ENCODE peak calls at places on chromosomes 6 and 20, in nine cellular contexts. A is activated CD8-positive, alpha-beta memory T cell treated with anti-CD3 and anti-CD28 coated beads for 48 hours; S is ovary; W is Caki2; G is GM13977; V is H4; T is stimulated activated CD4-positive, alpha-beta T cell treated with anti-CD3 and anti-CD28 coated beads, Interleukin-2, amount 100 ng/mL, for 48 hours; L is GM20000; K is activated gamma-delta T cell treated with Interleukin-2 at 50 U/mL for 16 hours. M is an unnamed sample.

GRCh38 chr20:47356526-47357295 is at the start of gene ZMYND8:
- DNase-seq in A (peak; percentile 100), S (peak; percentile 97), W (peak; percentile 99), G (peak; percentile 87), V (peak; percentile 85), T (peak; percentile 98), L (peak; percentile 88), K (peak; percentile 92), M (peak; percentile 96)

GRCh38 chr6:130421567-130421966 is 55.8 kb downstream of the TMEM200A start:
- DNase-seq in A (no peak), S (no peak), W (no peak), G (no peak), V (no peak), T (no peak), L (no peak), K (no peak), M (no peak)

GRCh38 chr20:61023612-61024011 is 228.4 kb upstream of the CDH4 start:
- DNase-seq in A (no peak), S (no peak), W (no peak), G (no peak), V (no peak), T (no peak), L (no peak), K (no peak), M (no peak)

GRCh38 chr6:28863607-28864320 is 60.0 kb downstream of the TRIM27 start:
- DNase-seq in A (peak; percentile 89), S (peak; percentile 76), W (peak; percentile 90), G (peak; percentile 70), V (peak; percentile 71), T (peak; percentile 90), L (peak; percentile 69), K (peak; percentile 83), M (peak; percentile 83)

GRCh38 chr20:17586250-17586649 is 16.4 kb downstream of the DSTN start:
- DNase-seq in A (no peak), S (no peak), W (no peak), G (no peak), V (no peak), T (no peak), L (no peak), K (no peak), M (no peak)

GRCh38 chr6:122736166-122736565 is 43.4 kb upstream of the FABP7 start:
- DNase-seq in A (no peak), S (no peak), W (peak; percentile 26), G (no peak), V (no peak), T (no peak), L (no peak), K (no peak), M (no peak)

GRCh38 chr20:11329271-11329670 is 588.4 kb upstream of the BTBD3 start:
- DNase-seq in A (no peak), S (no peak), W (peak; percentile 25), G (no peak), V (no peak), T (no peak), L (no peak), K (no peak), M (no peak)

GRCh38 chr6:167968091-167968490 is 29.4 kb upstream of the KIF25 start:
- DNase-seq in A (no peak), S (no peak), W (no peak), G (no peak), V (no peak), T (peak; percentile 10), L (no peak), K (no peak), M (no peak)

GRCh38 chr6:3510617-3511016 is 53.8 kb upstream of the SLC22A23 start:
- DNase-seq in A (no peak), S (no peak), W (no peak), G (no peak), V (no peak), T (no peak), L (no peak), K (no peak), M (no peak)

GRCh38 chr6:53431704-53432103 is 83.0 kb upstream of the ELOVL5 start:
- DNase-seq in A (no peak), S (no peak), W (no peak), G (no peak), V (no peak), T (no peak), L (no peak), K (no peak), M (no peak)

GRCh38 chr20:20802328-20802727 is 89.9 kb upstream of the RALGAPA2 start:
- DNase-seq in A (no peak), S (no peak), W (no peak), G (no peak), V (peak; percentile 15), T (no peak), L (no peak), K (no peak), M (no peak)

GRCh38 chr6:161100072-161100471 is 108.5 kb downstream of the MAP3K4 start:
- DNase-seq in A (no peak), S (no peak), W (peak; percentile 59), G (no peak), V (no peak), T (no peak), L (no peak), K (no peak), M (no peak)

GRCh38 chr6:81966968-81967367 is 214.5 kb upstream of the TENT5A start:
- DNase-seq in A (no peak), S (no peak), W (no peak), G (no peak), V (no peak), T (no peak), L (no peak), K (no peak), M (no peak)